ENCODE peak calls at places on chromosomes 4 and X, in ten cellular contexts. Z is heart left ventricle, W is esophagus squamous epithelium, K is H9, U is HCT116, T is astrocyte, Q is GM12878, G is mammary epithelial cell, M is transverse colon, F is psoas muscle. L is an unnamed sample.

GRCh38 chr4:167930171-167930570 is 162.2 kb upstream of the ANXA10 start:
- DNase-seq in U (no peak), Q (no peak), W (no peak), T (no peak), Z (no peak), F (no peak), K (peak), M (no peak), G (no peak), L (no peak)

GRCh38 chr4:185637162-185637875 is 102.0 kb upstream of the PDLIM3 start:
- DNase-seq in Z (no peak), U (no peak), G (no peak), F (no peak), M (no peak), W (no peak), Q (no peak), T (no peak), K (no peak), L (no peak)

GRCh38 chr4:8703857-8704495 is 111.4 kb downstream of the CPZ start:
- DNase-seq in G (no peak), W (no peak), Q (no peak), K (peak), T (no peak), F (no peak), M (no peak), U (no peak), Z (no peak), L (peak)

GRCh38 chr4:47145630-47146029 is 114.3 kb downstream of the GABRB1 start:
- DNase-seq in F (no peak), Z (no peak), M (no peak), T (peak), W (no peak), U (no peak), Q (peak), K (no peak), G (peak), L (no peak)

GRCh38 chr4:78527103-78527502 is 24.5 kb upstream of the ANXA3 start:
- DNase-seq in Q (no peak), W (no peak), M (no peak), U (no peak), K (no peak), Z (no peak), G (no peak), F (no peak), T (no peak), L (no peak)

GRCh38 chr4:153084939-153085630 is 119.2 kb upstream of the TRIM2 start:
- DNase-seq in Q (peak), Z (peak), F (peak), G (peak), U (peak), K (peak), T (peak), M (peak), W (no peak), L (peak)

GRCh38 chrX:40646489-40647306 is 663 bp downstream of the CXorf38 start:
- DNase-seq in U (no peak), Q (no peak), K (no peak), Z (peak), T (no peak), W (no peak), M (peak), F (peak), G (peak), L (peak)

GRCh38 chrX:47143894-47144625 is 442 bp downstream of the NDUFB11 start:
- DNase-seq in M (peak), Q (peak), U (no peak), W (no peak), T (peak), F (peak), K (no peak), Z (peak), G (no peak), L (no peak)

GRCh38 chr4:5199142-5199541 is 147.9 kb downstream of the STK32B start:
- DNase-seq in T (no peak), Q (no peak), M (no peak), W (no peak), G (no peak), K (no peak), U (no peak), F (no peak), Z (no peak), L (no peak)

GRCh38 chrX:45769919-45770582 is 569.4 kb upstream of the DIPK2B start:
- DNase-seq in Z (peak), K (no peak), M (peak), T (peak), F (peak), Q (peak), W (peak), G (peak), U (no peak), L (peak)

GRCh38 chr4:142500966-142501365 is 345.1 kb downstream of the INPP4B start:
- DNase-seq in U (no peak), F (no peak), Z (no peak), G (no peak), M (no peak), Q (no peak), K (no peak), W (no peak), T (no peak), L (no peak)

GRCh38 chr4:26822546-26822945 is 38.1 kb upstream of the STIM2 start:
- DNase-seq in Q (peak), U (no peak), T (no peak), W (no peak), G (no peak), F (no peak), K (no peak), M (no peak), Z (no peak), L (no peak)

GRCh38 chrX:134971926-134972325 is 18.9 kb upstream of the SMIM10 start:
- DNase-seq in M (no peak), U (no peak), W (no peak), Q (no peak), Z (no peak), F (no peak), T (peak), G (peak), K (no peak), L (no peak)

GRCh38 chr4:68905598-68906237 is 45.9 kb downstream of the UGT2A3 start:
- DNase-seq in K (peak), M (no peak), Q (no peak), U (no peak), Z (no peak), T (peak), G (peak), F (no peak), W (no peak), L (no peak)

GRCh38 chrX:78595901-78596502 is 63.1 kb downstream of the RTL3 start:
- DNase-seq in U (no peak), W (no peak), M (no peak), G (no peak), K (no peak), T (no peak), F (no peak), Z (no peak), Q (no peak), L (no peak)

GRCh38 chrX:138710866-138711331 is 618 bp downstream of the FGF13 start:
- DNase-seq in Z (no peak), M (no peak), F (peak), T (no peak), K (peak), W (no peak), Q (no peak), G (no peak), U (no peak), L (no peak)

GRCh38 chrX:3576886-3577516 is 136.4 kb downstream of the PRKX start:
- DNase-seq in Q (no peak), K (no peak), F (no peak), T (no peak), G (no peak), W (no peak), Z (peak), M (no peak), U (no peak), L (no peak)

GRCh38 chr4:119549639-119550038 is 79.0 kb downstream of the PDE5A start:
- DNase-seq in M (no peak), F (no peak), U (no peak), Q (no peak), Z (no peak), G (no peak), K (no peak), T (no peak), W (no peak), L (no peak)

GRCh38 chr4:7434766-7435150 is at the start of gene PSAPL1:
- DNase-seq in G (peak), Z (no peak), K (peak), T (peak), Q (no peak), U (peak), W (no peak), F (no peak), M (peak), L (no peak)

GRCh38 chr4:63492515-63492914 is 916.7 kb downstream of the TECRL start:
- DNase-seq in K (no peak), T (no peak), Z (no peak), U (no peak), W (no peak), F (no peak), G (no peak), Q (no peak), M (no peak), L (no peak)

GRCh38 chr4:146194212-146194611 is 18.7 kb downstream of the LSM6 start:
- DNase-seq in Q (no peak), M (no peak), T (no peak), W (no peak), F (no peak), U (no peak), K (no peak), G (no peak), Z (no peak), L (no peak)

GRCh38 chr4:43763029-43763610 is 685.5 kb downstream of the KCTD8 start:
- DNase-seq in Z (no peak), W (no peak), K (no peak), G (no peak), T (peak), U (no peak), M (no peak), F (no peak), Q (peak), L (no peak)

GRCh38 chrX:150421816-150422215 is 58.7 kb downstream of the MAMLD1 start:
- DNase-seq in K (no peak), T (peak), Q (no peak), Z (peak), U (no peak), F (peak), M (no peak), G (no peak), W (no peak), L (no peak)

GRCh38 chr4:48705609-48706008 is 74.5 kb downstream of the FRYL start:
- DNase-seq in Q (no peak), K (no peak), G (no peak), U (no peak), T (no peak), F (no peak), W (no peak), M (no peak), Z (no peak), L (no peak)

GRCh38 chr4:52822583-52823477 is 39.3 kb upstream of the RASL11B start:
- DNase-seq in Z (no peak), M (no peak), W (no peak), Q (no peak), K (no peak), F (no peak), U (peak), G (peak), T (peak), L (no peak)

GRCh38 chrX:153702350-153703035 is 14.8 kb downstream of the SLC6A8 start:
- DNase-seq in M (no peak), K (no peak), W (no peak), G (no peak), Z (no peak), T (no peak), Q (no peak), F (no peak), U (no peak), L (no peak)

GRCh38 chr4:141569141-141569540 is 67.2 kb upstream of the IL15 start:
- DNase-seq in F (no peak), G (no peak), T (peak), U (no peak), K (no peak), W (no peak), Q (no peak), M (no peak), Z (no peak), L (no peak)

GRCh38 chrX:40474205-40474626 is 106.6 kb upstream of the ATP6AP2 start:
- DNase-seq in Q (no peak), U (no peak), T (no peak), M (no peak), Z (no peak), F (no peak), K (peak), G (peak), W (no peak), L (no peak)

GRCh38 chrX:140432328-140433025 is 72.4 kb downstream of the SOX3 start:
- DNase-seq in M (no peak), Q (no peak), W (no peak), Z (peak), K (no peak), G (no peak), T (peak), F (no peak), U (no peak), L (no peak)

GRCh38 chrX:63657821-63658220 is 127.2 kb downstream of the ARHGEF9 start:
- DNase-seq in Z (peak), T (peak), U (peak), K (no peak), F (peak), Q (no peak), G (peak), M (no peak), W (no peak), L (no peak)

GRCh38 chr4:81789741-81790402 is 318.2 kb upstream of the RASGEF1B start:
- DNase-seq in F (no peak), T (no peak), K (no peak), G (no peak), W (no peak), M (no peak), Z (no peak), U (no peak), Q (no peak), L (no peak)

GRCh38 chr4:1767770-1768366 is 25.2 kb upstream of the FGFR3 start:
- DNase-seq in K (peak), F (no peak), Q (no peak), U (no peak), T (no peak), M (peak), G (no peak), W (no peak), Z (no peak), L (no peak)

GRCh38 chr4:1169691-1170096 is 2.7 kb downstream of the SPON2 start:
- DNase-seq in G (no peak), Z (no peak), U (no peak), K (no peak), M (no peak), F (no peak), Q (no peak), W (no peak), T (no peak), L (no peak)

GRCh38 chr4:185421366-185422124 is 4.2 kb downstream of the UFSP2 start:
- DNase-seq in K (no peak), T (peak), U (no peak), Z (no peak), Q (no peak), F (no peak), G (no peak), M (no peak), W (no peak), L (no peak)

GRCh38 chrX:10603612-10604011 is 16.8 kb downstream of the MID1 start:
- DNase-seq in Q (no peak), F (no peak), K (no peak), M (no peak), Z (no peak), W (no peak), T (no peak), U (no peak), G (no peak), L (no peak)

DNA sequence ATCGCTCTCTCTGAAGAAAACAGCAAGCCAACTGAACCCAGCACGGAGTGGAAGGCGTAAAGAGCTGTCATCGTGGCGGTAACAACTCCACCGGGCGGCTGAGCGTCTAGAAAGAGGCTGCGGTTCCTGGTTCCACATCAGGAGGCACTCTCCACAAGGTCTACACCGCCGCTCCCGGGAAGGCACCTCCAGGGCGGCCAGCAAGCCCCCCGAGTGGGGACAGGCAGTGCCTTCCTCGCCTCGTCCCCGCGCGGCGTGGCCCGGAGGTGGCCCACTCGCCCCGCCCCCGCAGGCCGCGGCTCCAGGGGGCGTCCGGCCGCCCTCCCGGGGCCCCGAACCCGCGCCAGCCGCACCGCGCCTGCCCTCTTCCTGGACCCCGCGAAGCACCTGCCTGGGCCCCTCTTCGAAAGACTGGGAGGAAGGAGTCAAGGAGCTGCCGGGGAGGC is 747 bp downstream of the KLHL8 start:
- DNase-seq in W (peak), Q (no peak), U (no peak), G (no peak), T (peak), K (peak), F (peak), Z (peak), M (peak), L (no peak)
- TF ChIP-seq CTCF in W (no peak), Q (peak), U (peak), G (peak), T (peak), K (peak), F (peak), Z (no peak), M (peak), L (no peak)

GRCh38 chr4:124783847-124784246 is 71.3 kb upstream of the ANKRD50 start:
- DNase-seq in W (no peak), M (no peak), F (no peak), G (peak), K (no peak), T (peak), Z (no peak), Q (no peak), U (no peak), L (no peak)
- H3K27ac ChIP-seq in W (no peak), M (no peak), F (no peak), G (no peak), K (no peak), T (no peak), Z (no peak), Q (no peak), U (no peak), L (no peak)

DNA sequence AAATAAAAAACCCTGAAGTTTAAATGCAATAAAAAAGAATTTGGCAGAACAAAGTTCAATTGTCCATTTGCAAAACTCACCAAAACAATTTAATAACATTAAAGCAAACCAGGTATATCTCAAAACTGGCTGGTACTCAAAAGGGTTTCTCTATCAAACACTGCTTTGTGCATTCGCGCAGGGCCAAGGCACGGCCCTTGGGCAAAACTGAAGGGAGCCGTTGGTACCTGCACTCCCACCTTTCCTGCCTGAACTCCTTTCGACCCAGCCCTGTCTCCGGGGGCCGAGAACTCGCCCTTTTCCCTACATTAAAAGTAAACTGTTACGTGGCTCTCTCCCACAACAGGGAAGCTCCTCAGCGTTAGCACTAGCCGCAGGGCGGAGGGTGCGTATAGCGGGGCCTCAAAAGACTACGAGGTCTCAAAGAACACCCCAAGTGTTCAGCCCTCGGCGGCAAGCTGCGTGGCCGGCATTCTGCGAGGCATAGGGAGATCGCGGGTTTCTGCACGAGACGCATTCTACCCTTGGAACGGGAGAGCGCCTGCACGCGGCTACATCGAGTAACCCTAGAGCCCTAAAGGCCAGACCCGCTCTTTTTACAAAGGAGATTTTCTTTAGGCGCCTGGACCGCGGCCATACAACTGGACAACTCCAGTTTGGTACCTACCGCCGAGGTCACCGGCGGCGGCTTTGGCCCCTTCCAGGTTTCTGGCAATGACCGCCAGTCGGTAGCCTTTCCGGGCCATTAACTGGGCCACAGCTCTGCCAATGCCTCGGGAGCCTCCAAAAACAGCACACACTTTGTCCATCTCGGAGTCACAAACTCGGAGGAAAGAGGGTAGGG is 552 bp downstream of the CBR4 start:
- DNase-seq in Q (no peak), F (peak), K (peak), W (peak), T (peak), M (peak), G (peak), Z (peak), U (peak), L (peak)
- TF ChIP-seq CTCF in Q (peak), F (no peak), K (peak), W (no peak), T (no peak), M (no peak), G (peak), Z (no peak), U (peak), L (no peak)

DNA sequence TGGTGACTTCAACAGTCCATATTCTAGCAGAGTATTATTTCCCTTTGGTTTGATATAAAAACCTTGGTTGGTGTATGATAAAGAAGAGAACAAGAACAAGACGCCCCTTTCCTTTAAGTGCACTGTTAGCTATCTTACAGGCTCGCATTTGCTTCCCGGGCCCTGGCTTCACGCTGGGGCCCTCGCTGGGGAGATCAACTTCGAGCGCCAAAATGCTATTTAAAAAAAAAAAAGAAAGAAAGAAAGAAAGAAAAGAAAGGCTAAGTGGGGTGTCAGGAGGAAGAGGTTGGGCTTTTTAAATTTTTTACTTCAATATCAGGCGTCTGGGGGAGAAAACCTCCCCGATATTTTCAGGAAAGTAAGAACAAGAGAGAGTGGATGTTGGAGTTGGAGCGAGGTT is 11.7 kb downstream of the ARX start:
- DNase-seq in M (no peak), U (no peak), K (no peak), Q (no peak), W (no peak), T (no peak), F (no peak), Z (no peak), G (no peak), L (no peak)
- H3K27ac ChIP-seq in M (no peak), U (no peak), K (no peak), Q (no peak), W (no peak), T (no peak), F (no peak), Z (no peak), G (no peak), L (no peak)